ENCODE peak calls at places on chromosome 22, in four cellular contexts. H is anterior cingulate cortex, E is transverse colon, I is LoVo. L is an unnamed sample.

GRCh38 chr22:30483169-30483568 is 11.4 kb upstream of the SEC14L3 start:
- DNase-seq in E (no peak), I (no peak), H (no peak), L (no peak)

GRCh38 chr22:37989146-37990045 is 5.0 kb upstream of the SOX10 start:
- DNase-seq in H (no peak), I (no peak), E (no peak), L (no peak)

GRCh38 chr22:35995772-35996171 is 32.9 kb downstream of the RBFOX2 start:
- DNase-seq in H (no peak), E (peak; percentile 66), I (no peak), L (no peak)

GRCh38 chr22:47328550-47329243 is 566.2 kb downstream of the TBC1D22A start:
- DNase-seq in I (peak; percentile 93), H (no peak), E (no peak), L (no peak)

GRCh38 chr22:39472570-39473556 is 16.1 kb downstream of the MGAT3 start:
- DNase-seq in I (peak; percentile 12), E (peak; percentile 79), H (no peak), L (no peak)

GRCh38 chr22:48179571-48180546 is 1417.4 kb downstream of the TBC1D22A start:
- DNase-seq in E (no peak), I (no peak), H (no peak), L (no peak)

GRCh38 chr22:48724899-48725298 is 1102.8 kb downstream of the BRD1 start:
- DNase-seq in E (no peak), H (no peak), I (no peak), L (no peak)

GRCh38 chr22:27754247-27754887 is 47.2 kb downstream of the MN1 start:
- DNase-seq in H (no peak), E (no peak), I (no peak), L (no peak)

GRCh38 chr22:49677495-49677889 is 150.2 kb downstream of the BRD1 start:
- DNase-seq in H (no peak), I (no peak), E (no peak), L (no peak)

GRCh38 chr22:20324139-20324516 is 4.3 kb upstream of the DGCR6L start:
- DNase-seq in E (no peak), H (no peak), I (no peak), L (peak; percentile 19)

GRCh38 chr22:39723899-39724351 is 153.4 kb downstream of the CACNA1I start:
- DNase-seq in E (no peak), I (peak; percentile 15), H (no peak), L (no peak)

GRCh38 chr22:41216984-41217383 is 11.9 kb downstream of the L3MBTL2 start:
- DNase-seq in H (no peak), I (no peak), E (no peak), L (peak; percentile 38)

GRCh38 chr22:32996702-32997101 is 61.5 kb downstream of the SYN3 start:
- DNase-seq in I (peak; percentile 36), E (peak; percentile 10), H (no peak), L (no peak)

GRCh38 chr22:22111267-22111751 is 128.7 kb upstream of the TOP3B start:
- DNase-seq in I (no peak), E (no peak), H (no peak), L (peak; percentile 51)

GRCh38 chr22:32053165-32053755 is 10.2 kb downstream of the SLC5A1 start:
- DNase-seq in E (no peak), H (no peak), I (no peak), L (no peak)

GRCh38 chr22:43391306-43391705 is 20.5 kb upstream of the MPPED1 start:
- DNase-seq in H (no peak), E (no peak), I (no peak), L (peak; percentile 22)

GRCh38 chr22:28141614-28142013 is 222.6 kb upstream of the PITPNB start:
- DNase-seq in E (no peak), I (peak; percentile 5), H (no peak), L (no peak)

GRCh38 chr22:43777204-43777671 is 34.9 kb downstream of the EFCAB6 start:
- DNase-seq in E (no peak), I (no peak), H (no peak), L (no peak)

L was measured in endodermal cell.